ENCODE peak calls at places on chromosomes 16 and 17, in six cellular contexts. D is dorsolateral prefrontal cortex; G is activated CD8-positive, alpha-beta T cell treated with anti-CD3 and anti-CD28 coated beads for 36 hours; A is right atrium auricular region; Q is neural crest cell; U is epithelial cell of esophagus. K is an unnamed sample.

GRCh38 chr17:12342609-12343248 is 322.1 kb downstream of the MAP2K4 start:
- DNase-seq in D (no peak), G (peak), A (no peak), Q (peak), U (peak), K (no peak)

GRCh38 chr17:27573971-27574525 is 56.9 kb upstream of the LGALS9 start:
- DNase-seq in D (no peak), G (peak), A (no peak), Q (no peak), U (no peak), K (no peak)

GRCh38 chr16:51048544-51048943 is 102.5 kb downstream of the SALL1 start:
- DNase-seq in D (no peak), G (no peak), A (no peak), Q (no peak), U (peak), K (no peak)

GRCh38 chr17:82344175-82344907 is 10.8 kb upstream of the SECTM1 start:
- DNase-seq in D (no peak), G (no peak), A (no peak), Q (no peak), U (no peak), K (no peak)

GRCh38 chr17:62562656-62563055 is 64.8 kb upstream of the MRC2 start:
- DNase-seq in D (no peak), G (no peak), A (no peak), Q (no peak), U (peak), K (no peak)

GRCh38 chr17:46162871-46163270 is 30.4 kb downstream of the KANSL1 start:
- DNase-seq in D (no peak), G (no peak), A (no peak), Q (no peak), U (no peak), K (no peak)

GRCh38 chr16:20849587-20850390 is 43.5 kb downstream of the REXO5 start:
- DNase-seq in D (peak), G (peak), A (peak), Q (peak), U (peak), K (peak)

GRCh38 chr17:75843577-75844529 is at the start of gene UNC13D:
- DNase-seq in D (no peak), G (peak), A (no peak), Q (no peak), U (peak), K (peak)

GRCh38 chr16:11585460-11586374 is 1.0 kb downstream of the LITAF start:
- DNase-seq in D (no peak), G (peak), A (peak), Q (no peak), U (peak), K (no peak)

GRCh38 chr17:8994319-8994718 is 27.0 kb upstream of the NTN1 start:
- DNase-seq in D (peak), G (peak), A (no peak), Q (peak), U (peak), K (peak)

GRCh38 chr17:28364665-28365363 is at the start of gene SEBOX:
- DNase-seq in D (no peak), G (no peak), A (no peak), Q (no peak), U (no peak), K (no peak)

GRCh38 chr17:45311406-45311761 is 5.4 kb downstream of the MAP3K14 start:
- DNase-seq in D (no peak), G (no peak), A (no peak), Q (no peak), U (no peak), K (no peak)

GRCh38 chr16:69451166-69451565 is 26.7 kb downstream of the CYB5B start:
- DNase-seq in D (no peak), G (no peak), A (no peak), Q (no peak), U (no peak), K (no peak)

GRCh38 chr16:30523768-30524574 is 2.4 kb downstream of the ZNF768 start:
- DNase-seq in D (no peak), G (no peak), A (no peak), Q (no peak), U (no peak), K (no peak)

GRCh38 chr17:721540-721937 is 6.9 kb upstream of the VPS53 start:
- DNase-seq in D (no peak), G (no peak), A (no peak), Q (no peak), U (peak), K (no peak)

GRCh38 chr16:57736419-57737281 is 1.1 kb downstream of the KATNB1 start:
- DNase-seq in D (no peak), G (peak), A (peak), Q (no peak), U (peak), K (no peak)
- TF ChIP-seq CTCF in D (no peak), G (no peak), A (no peak), Q (peak), U (peak), K (peak)

GRCh38 chr16:13793788-13794461 is 126.0 kb upstream of the ERCC4 start:
- DNase-seq in D (no peak), G (no peak), A (no peak), Q (no peak), U (no peak), K (no peak)
- TF ChIP-seq CTCF in D (no peak), G (no peak), A (no peak), Q (no peak), U (no peak), K (no peak)

DNA sequence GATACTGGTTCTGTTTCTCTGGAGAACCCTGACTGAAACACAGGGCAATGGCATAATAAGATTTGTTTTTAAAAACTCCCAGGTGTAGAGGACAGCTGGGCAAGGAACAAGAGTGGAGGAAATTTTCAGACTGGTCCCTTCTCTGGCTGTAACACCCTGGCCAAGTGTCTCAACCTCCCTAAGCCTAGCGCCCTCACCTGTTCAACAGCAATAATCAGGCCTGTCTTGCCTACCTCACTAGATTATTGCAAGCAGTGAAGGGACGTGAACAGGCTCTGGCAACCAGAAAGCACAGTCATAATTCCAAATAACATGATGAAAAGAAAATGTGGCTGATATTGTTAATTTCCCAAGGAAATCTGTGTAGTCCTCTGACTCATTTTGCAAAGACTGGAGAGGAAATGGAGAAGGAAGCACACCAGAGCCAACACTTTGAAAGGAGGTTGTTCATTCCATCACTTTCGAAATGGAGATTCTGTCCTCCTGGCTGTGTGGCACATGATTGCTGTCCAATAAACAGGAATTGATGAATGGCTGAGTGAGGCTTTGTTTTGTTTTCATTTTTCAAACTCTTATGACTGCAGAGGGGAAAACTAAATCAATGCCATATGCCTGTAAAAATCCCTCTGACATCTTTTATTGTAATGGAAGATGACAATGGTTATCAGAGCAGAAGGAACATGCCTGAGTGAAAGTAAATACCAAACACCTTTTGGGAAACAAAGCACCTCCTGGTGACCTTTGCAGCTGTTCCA is 87.4 kb upstream of the HLF start:
- DNase-seq in D (no peak), G (no peak), A (no peak), Q (no peak), U (peak), K (no peak)
- TF ChIP-seq CTCF in D (no peak), G (no peak), A (no peak), Q (no peak), U (peak), K (no peak)

DNA sequence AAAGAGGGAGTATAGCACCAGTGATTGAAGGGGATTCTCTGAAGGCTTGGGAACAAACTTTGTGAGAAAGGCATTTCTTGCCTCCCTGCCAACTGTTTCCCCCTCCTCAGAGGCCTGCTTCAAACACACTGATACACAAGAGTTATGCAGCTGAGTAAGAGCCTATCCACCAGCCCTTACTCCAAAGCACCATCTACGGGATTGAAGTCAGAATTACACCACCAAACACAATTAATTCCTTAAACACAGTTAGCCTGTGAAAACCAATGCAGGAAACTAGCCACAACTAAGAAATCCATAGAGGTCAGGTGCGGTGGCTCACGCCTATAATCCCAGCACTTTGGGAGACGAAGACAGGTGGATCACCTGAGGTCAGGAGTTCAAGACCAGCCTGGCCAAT is 138.3 kb downstream of the SHCBP1 start:
- DNase-seq in D (no peak), G (no peak), A (no peak), Q (no peak), U (peak), K (no peak)
- TF ChIP-seq CTCF in D (no peak), G (no peak), A (no peak), Q (no peak), U (no peak), K (no peak)

GRCh38 chr17:19781488-19782458 is 33.7 kb upstream of the ALDH3A1 start:
- DNase-seq in D (no peak), G (no peak), A (no peak), Q (no peak), U (no peak), K (no peak)

GRCh38 chr17:19785854-19786253 is 37.8 kb upstream of the ALDH3A1 start:
- DNase-seq in D (no peak), G (no peak), A (no peak), Q (no peak), U (no peak), K (no peak)

DNA sequence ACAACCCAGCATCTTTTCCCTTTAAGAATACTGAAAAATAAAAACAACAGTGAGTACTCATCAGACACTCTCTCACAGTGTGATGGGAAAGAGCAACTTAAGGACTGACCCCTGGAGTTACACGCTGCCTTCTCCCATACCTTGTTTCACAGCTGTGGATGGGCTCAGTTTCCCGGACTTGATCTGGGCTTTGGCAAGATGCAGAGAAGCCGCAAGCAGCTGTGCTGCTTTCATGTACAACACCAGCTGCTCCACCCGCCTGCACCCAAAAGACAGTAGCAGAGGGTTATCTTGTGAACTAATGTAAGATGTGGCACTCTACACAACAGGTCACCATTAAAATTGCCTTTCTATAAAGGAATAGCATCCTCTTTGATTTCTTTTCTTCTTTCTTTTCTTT is 32.7 kb upstream of the ALDH3A1 start:
- DNase-seq in D (no peak), G (no peak), A (no peak), Q (no peak), U (no peak), K (no peak)
- TF ChIP-seq CTCF in D (no peak), G (no peak), A (no peak), Q (no peak), U (no peak), K (no peak)

DNA sequence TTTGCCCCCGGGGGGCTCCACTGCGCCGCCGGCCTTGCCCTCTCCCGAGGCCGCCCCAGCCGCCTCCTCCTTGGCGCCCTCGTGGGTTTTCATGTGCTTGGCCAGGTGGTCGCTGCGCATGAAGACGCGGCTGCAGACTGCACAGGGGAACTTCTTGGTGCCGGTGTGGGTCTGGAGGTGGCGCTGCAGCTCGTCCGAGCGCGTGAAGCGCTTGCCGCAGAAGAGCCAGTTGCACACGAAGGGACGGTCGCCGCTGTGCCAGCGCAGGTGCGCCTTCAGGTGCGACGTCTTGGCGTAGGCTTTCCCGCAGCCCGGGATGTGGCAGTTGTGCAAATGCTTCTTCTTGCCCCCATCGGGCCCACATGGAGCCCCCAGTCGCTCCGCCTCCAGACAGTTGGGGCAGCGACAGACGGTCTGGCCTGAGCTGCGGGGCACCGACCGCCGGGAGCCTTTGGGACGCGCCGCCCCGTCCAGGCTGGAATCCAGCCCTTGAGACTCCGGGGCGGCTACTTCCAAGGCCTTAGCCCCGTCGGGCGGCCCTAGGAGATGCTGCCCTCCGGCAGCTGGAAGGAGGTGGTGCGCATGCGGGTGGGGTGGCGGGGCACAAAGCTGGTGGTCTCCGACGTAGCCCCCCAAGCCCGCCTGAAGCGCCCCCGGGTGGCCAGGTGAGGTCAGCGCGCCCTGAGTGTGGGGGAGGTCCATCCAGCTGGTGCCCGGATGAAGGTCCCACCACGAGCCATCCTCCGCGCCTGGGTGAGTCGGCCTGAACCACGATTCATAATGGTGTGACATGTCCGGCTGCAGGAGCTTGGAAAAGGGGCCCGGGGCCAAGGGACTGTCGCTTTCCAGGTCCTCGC is 3.4 kb downstream of the SP6 start:
- DNase-seq in D (no peak), G (peak), A (no peak), Q (no peak), U (peak), K (no peak)
- TF ChIP-seq CTCF in D (no peak), G (peak), A (peak), Q (peak), U (peak), K (peak)

GRCh38 chr17:17892009-17892408 is 55.2 kb upstream of the SREBF1 start:
- DNase-seq in D (no peak), G (no peak), A (no peak), Q (no peak), U (no peak), K (no peak)
- TF ChIP-seq CTCF in D (no peak), G (no peak), A (no peak), Q (no peak), U (no peak), K (no peak)